ENCODE peak calls at places on chromosomes 12 and 14, in five cellular contexts. F, S, C, H and A are unnamed samples. For H3K4me1, the result is how much of the 10 kb centered on the place peaks cover.

GRCh38 chr12:120668091-120668796 is 18.7 kb upstream of the MLEC start:
- DNase-seq in F (no peak), S (peak), C (no peak), H (no peak), A (no peak)

GRCh38 chr14:95507174-95507573 is 9.3 kb downstream of the SYNE3 start:
- DNase-seq in F (no peak), S (no peak), C (no peak), H (no peak), A (peak)

GRCh38 chr12:54411398-54412241 is 7.4 kb downstream of the ITGA5 start:
- DNase-seq in F (peak), S (no peak), C (no peak), H (peak), A (peak)

GRCh38 chr12:124093297-124093696 is 120.3 kb downstream of the ZNF664 start:
- DNase-seq in F (no peak), S (no peak), C (no peak), H (no peak), A (no peak)

GRCh38 chr14:23058654-23059504 is 1.6 kb upstream of the CDH24 start:
- DNase-seq in F (no peak), S (no peak), C (no peak), H (no peak), A (no peak)

GRCh38 chr14:26255213-26255612 is 342.6 kb downstream of the NOVA1 start:
- DNase-seq in F (no peak), S (no peak), C (no peak), H (no peak), A (peak)

GRCh38 chr14:26194816-26195215 is 403.0 kb downstream of the NOVA1 start:
- DNase-seq in F (no peak), S (no peak), C (no peak), H (no peak), A (no peak)

GRCh38 chr14:20626274-20626673 is 15.2 kb downstream of the OR6S1 start:
- DNase-seq in F (no peak), S (no peak), C (no peak), H (no peak), A (no peak)

GRCh38 chr12:39365364-39366001 is 77.4 kb downstream of the KIF21A start:
- DNase-seq in F (no peak), S (no peak), C (no peak), H (no peak), A (no peak)

GRCh38 chr12:94829552-94829951 is 173.9 kb downstream of the NDUFA12 start:
- DNase-seq in F (no peak), S (no peak), C (no peak), H (no peak), A (no peak)

GRCh38 chr12:80175307-80175930 is 76.1 kb downstream of the OTOGL start:
- DNase-seq in F (no peak), S (no peak), C (no peak), H (no peak), A (no peak)

GRCh38 chr12:52207895-52208294 is 16.1 kb upstream of the KRT80 start:
- DNase-seq in F (no peak), S (peak), C (peak), H (no peak), A (peak)

DNA sequence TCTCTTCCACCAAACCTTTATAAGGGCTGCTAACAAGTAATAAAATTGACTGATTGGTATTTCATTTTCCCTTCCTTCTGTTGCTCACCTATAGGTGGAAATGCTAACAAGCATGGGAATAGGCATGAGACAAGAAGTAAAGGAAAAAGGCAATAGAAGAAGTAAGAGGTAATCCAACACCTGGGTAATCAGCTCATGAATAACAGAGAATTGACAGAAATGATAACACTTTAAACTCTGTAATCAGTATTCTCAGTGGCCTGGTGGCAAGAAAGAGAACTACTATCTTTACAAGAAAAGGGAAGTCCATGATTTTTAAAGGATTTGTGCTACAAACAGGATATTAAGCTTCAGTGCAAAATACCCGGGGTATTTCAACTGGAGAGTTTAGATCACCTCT is 737.8 kb downstream of the RERGL start:
- DNase-seq in F (no peak), S (no peak), C (no peak), H (no peak), A (no peak)
- H3K4me1 ChIP-seq in F (under half), S (under half), C (under half), H (under half), A (under half)

GRCh38 chr14:33567736-33568124 is 383.1 kb downstream of the EGLN3 start:
- DNase-seq in F (no peak), S (no peak), C (no peak), H (no peak), A (peak)
- H3K4me1 ChIP-seq in F (under half), S (under half), C (under half), H (under half), A (under half)

DNA sequence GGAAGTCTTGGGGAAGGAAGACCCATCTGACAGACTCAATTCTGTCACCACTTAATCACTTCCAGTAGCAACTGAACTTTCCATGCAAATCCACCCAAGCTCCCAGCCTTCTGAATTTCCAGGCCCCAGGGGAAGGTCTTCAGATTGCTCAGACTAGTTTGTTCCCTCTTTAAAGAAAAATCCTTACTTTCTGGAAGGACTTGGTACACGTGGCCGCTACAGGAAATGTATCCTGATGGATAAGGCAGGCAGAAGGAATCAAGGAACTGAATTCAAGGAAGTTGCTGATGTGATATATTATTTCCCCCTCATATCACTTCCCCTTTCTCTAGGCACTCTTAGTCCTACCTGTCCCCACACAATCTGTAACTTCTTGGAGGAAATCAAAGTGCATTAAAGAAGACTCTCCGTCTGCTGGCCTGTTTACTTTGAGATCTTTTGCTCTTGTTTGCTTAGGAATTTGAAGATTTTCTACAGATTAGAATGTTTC is 6.4 kb downstream of the NFKBIA start:
- DNase-seq in F (no peak), S (no peak), C (no peak), H (no peak), A (peak)
- H3K4me1 ChIP-seq in F (under half), S (under half), C (under half), H (under half), A (under half)

GRCh38 chr12:114269153-114269552 is 136.8 kb downstream of the TBX5 start:
- DNase-seq in F (no peak), S (no peak), C (no peak), H (no peak), A (no peak)

GRCh38 chr12:114272071-114272470 is 133.9 kb downstream of the TBX5 start:
- DNase-seq in F (no peak), S (no peak), C (no peak), H (no peak), A (no peak)

GRCh38 chr12:114275937-114276785 is 129.8 kb downstream of the TBX5 start:
- DNase-seq in F (no peak), S (no peak), C (no peak), H (no peak), A (no peak)

GRCh38 chr12:114274131-114274530 is 131.8 kb downstream of the TBX5 start:
- DNase-seq in F (no peak), S (no peak), C (no peak), H (no peak), A (no peak)
- H3K4me1 ChIP-seq in F (under half), S (under half), C (under half), H (under half), A (under half)